ENCODE peak calls at places on chromosome 17, in six cellular contexts. One of them, this sample, is unnamed.

GRCh38 chr17:73696251-73696650 is 52.0 kb upstream of the SDK2 start:
- DNase-seq in stimulated activated CD4-positive, alpha-beta T cell treated with anti-CD3 and anti-CD28 coated beads, TNF-alpha, amount 100 ng/mL, for 1 hour: no peak
- DNase-seq in ascending aorta: no peak
- DNase-seq in cardiac muscle cell: no peak
- DNase-seq in stimulated activated CD8-positive, alpha-beta memory T cell treated with anti-CD3 and anti-CD28 coated beads, Interleukin-2, amount 100 ng/mL, for 1 hour: no peak
- DNase-seq in NCI-H1930: no peak
- DNase-seq in this sample: no peak

GRCh38 chr17:82602986-82603385 is 45.3 kb downstream of the WDR45B start:
- DNase-seq in stimulated activated CD4-positive, alpha-beta T cell treated with anti-CD3 and anti-CD28 coated beads, TNF-alpha, amount 100 ng/mL, for 1 hour: no peak
- DNase-seq in ascending aorta: no peak
- DNase-seq in cardiac muscle cell: no peak
- DNase-seq in stimulated activated CD8-positive, alpha-beta memory T cell treated with anti-CD3 and anti-CD28 coated beads, Interleukin-2, amount 100 ng/mL, for 1 hour: no peak
- DNase-seq in NCI-H1930: no peak
- DNase-seq in this sample: no peak

GRCh38 chr17:48505788-48506187 is 25.0 kb downstream of the HOXB1 start:
- DNase-seq in stimulated activated CD4-positive, alpha-beta T cell treated with anti-CD3 and anti-CD28 coated beads, TNF-alpha, amount 100 ng/mL, for 1 hour: peak; percentile 47
- DNase-seq in ascending aorta: no peak
- DNase-seq in cardiac muscle cell: peak; percentile 64
- DNase-seq in stimulated activated CD8-positive, alpha-beta memory T cell treated with anti-CD3 and anti-CD28 coated beads, Interleukin-2, amount 100 ng/mL, for 1 hour: no peak
- DNase-seq in NCI-H1930: peak; percentile 20
- DNase-seq in this sample: no peak

GRCh38 chr17:3845361-3845753 is 689 bp downstream of the NCBP3 start:
- DNase-seq in stimulated activated CD4-positive, alpha-beta T cell treated with anti-CD3 and anti-CD28 coated beads, TNF-alpha, amount 100 ng/mL, for 1 hour: no peak
- DNase-seq in ascending aorta: no peak
- DNase-seq in cardiac muscle cell: no peak
- DNase-seq in stimulated activated CD8-positive, alpha-beta memory T cell treated with anti-CD3 and anti-CD28 coated beads, Interleukin-2, amount 100 ng/mL, for 1 hour: peak; percentile 6
- DNase-seq in NCI-H1930: no peak
- DNase-seq in this sample: no peak

GRCh38 chr17:41415833-41416335 is 8.5 kb downstream of the KRT37 start:
- DNase-seq in stimulated activated CD4-positive, alpha-beta T cell treated with anti-CD3 and anti-CD28 coated beads, TNF-alpha, amount 100 ng/mL, for 1 hour: no peak
- DNase-seq in ascending aorta: no peak
- DNase-seq in cardiac muscle cell: no peak
- DNase-seq in stimulated activated CD8-positive, alpha-beta memory T cell treated with anti-CD3 and anti-CD28 coated beads, Interleukin-2, amount 100 ng/mL, for 1 hour: no peak
- DNase-seq in NCI-H1930: no peak
- DNase-seq in this sample: no peak

GRCh38 chr17:17096438-17097178 is 54.4 kb downstream of the MPRIP start:
- DNase-seq in stimulated activated CD4-positive, alpha-beta T cell treated with anti-CD3 and anti-CD28 coated beads, TNF-alpha, amount 100 ng/mL, for 1 hour: no peak
- DNase-seq in ascending aorta: no peak
- DNase-seq in cardiac muscle cell: no peak
- DNase-seq in stimulated activated CD8-positive, alpha-beta memory T cell treated with anti-CD3 and anti-CD28 coated beads, Interleukin-2, amount 100 ng/mL, for 1 hour: no peak
- DNase-seq in NCI-H1930: no peak
- DNase-seq in this sample: no peak

GRCh38 chr17:72890711-72891110 is 201.8 kb downstream of the SLC39A11 start:
- DNase-seq in stimulated activated CD4-positive, alpha-beta T cell treated with anti-CD3 and anti-CD28 coated beads, TNF-alpha, amount 100 ng/mL, for 1 hour: no peak
- DNase-seq in ascending aorta: no peak
- DNase-seq in cardiac muscle cell: no peak
- DNase-seq in stimulated activated CD8-positive, alpha-beta memory T cell treated with anti-CD3 and anti-CD28 coated beads, Interleukin-2, amount 100 ng/mL, for 1 hour: no peak
- DNase-seq in NCI-H1930: no peak
- DNase-seq in this sample: peak; percentile 0

GRCh38 chr17:17763136-17763535 is 73.7 kb downstream of the SREBF1 start:
- DNase-seq in stimulated activated CD4-positive, alpha-beta T cell treated with anti-CD3 and anti-CD28 coated beads, TNF-alpha, amount 100 ng/mL, for 1 hour: no peak
- DNase-seq in ascending aorta: no peak
- DNase-seq in cardiac muscle cell: no peak
- DNase-seq in stimulated activated CD8-positive, alpha-beta memory T cell treated with anti-CD3 and anti-CD28 coated beads, Interleukin-2, amount 100 ng/mL, for 1 hour: no peak
- DNase-seq in NCI-H1930: no peak
- DNase-seq in this sample: no peak

GRCh38 chr17:63290784-63291183 is 155.3 kb downstream of the CYB561 start:
- DNase-seq in stimulated activated CD4-positive, alpha-beta T cell treated with anti-CD3 and anti-CD28 coated beads, TNF-alpha, amount 100 ng/mL, for 1 hour: no peak
- DNase-seq in ascending aorta: no peak
- DNase-seq in cardiac muscle cell: no peak
- DNase-seq in stimulated activated CD8-positive, alpha-beta memory T cell treated with anti-CD3 and anti-CD28 coated beads, Interleukin-2, amount 100 ng/mL, for 1 hour: no peak
- DNase-seq in NCI-H1930: no peak
- DNase-seq in this sample: no peak

GRCh38 chr17:82242698-82242976 is 13.8 kb downstream of the SLC16A3 start:
- DNase-seq in stimulated activated CD4-positive, alpha-beta T cell treated with anti-CD3 and anti-CD28 coated beads, TNF-alpha, amount 100 ng/mL, for 1 hour: no peak
- DNase-seq in ascending aorta: no peak
- DNase-seq in cardiac muscle cell: no peak
- DNase-seq in stimulated activated CD8-positive, alpha-beta memory T cell treated with anti-CD3 and anti-CD28 coated beads, Interleukin-2, amount 100 ng/mL, for 1 hour: no peak
- DNase-seq in NCI-H1930: no peak
- DNase-seq in this sample: no peak

GRCh38 chr17:80364091-80364691 is 50.8 kb upstream of the ENDOV start:
- DNase-seq in stimulated activated CD4-positive, alpha-beta T cell treated with anti-CD3 and anti-CD28 coated beads, TNF-alpha, amount 100 ng/mL, for 1 hour: no peak
- DNase-seq in ascending aorta: no peak
- DNase-seq in cardiac muscle cell: peak; percentile 33
- DNase-seq in stimulated activated CD8-positive, alpha-beta memory T cell treated with anti-CD3 and anti-CD28 coated beads, Interleukin-2, amount 100 ng/mL, for 1 hour: no peak
- DNase-seq in NCI-H1930: no peak
- DNase-seq in this sample: no peak

GRCh38 chr17:82231312-82231561 is 2.4 kb downstream of the SLC16A3 start:
- DNase-seq in stimulated activated CD4-positive, alpha-beta T cell treated with anti-CD3 and anti-CD28 coated beads, TNF-alpha, amount 100 ng/mL, for 1 hour: no peak
- DNase-seq in ascending aorta: no peak
- DNase-seq in cardiac muscle cell: no peak
- DNase-seq in stimulated activated CD8-positive, alpha-beta memory T cell treated with anti-CD3 and anti-CD28 coated beads, Interleukin-2, amount 100 ng/mL, for 1 hour: no peak
- DNase-seq in NCI-H1930: no peak
- DNase-seq in this sample: no peak

GRCh38 chr17:80840011-80840410 is 151.6 kb upstream of the CHMP6 start:
- DNase-seq in stimulated activated CD4-positive, alpha-beta T cell treated with anti-CD3 and anti-CD28 coated beads, TNF-alpha, amount 100 ng/mL, for 1 hour: no peak
- DNase-seq in ascending aorta: no peak
- DNase-seq in cardiac muscle cell: no peak
- DNase-seq in stimulated activated CD8-positive, alpha-beta memory T cell treated with anti-CD3 and anti-CD28 coated beads, Interleukin-2, amount 100 ng/mL, for 1 hour: no peak
- DNase-seq in NCI-H1930: no peak
- DNase-seq in this sample: no peak

GRCh38 chr17:40075216-40076100 is 12.7 kb downstream of the THRA start:
- DNase-seq in stimulated activated CD4-positive, alpha-beta T cell treated with anti-CD3 and anti-CD28 coated beads, TNF-alpha, amount 100 ng/mL, for 1 hour: no peak
- DNase-seq in ascending aorta: peak; percentile 94
- DNase-seq in cardiac muscle cell: peak; percentile 78
- DNase-seq in stimulated activated CD8-positive, alpha-beta memory T cell treated with anti-CD3 and anti-CD28 coated beads, Interleukin-2, amount 100 ng/mL, for 1 hour: peak; percentile 48
- DNase-seq in NCI-H1930: no peak
- DNase-seq in this sample: peak; percentile 75

GRCh38 chr17:67258836-67259468 is 14.0 kb upstream of the HELZ start:
- DNase-seq in stimulated activated CD4-positive, alpha-beta T cell treated with anti-CD3 and anti-CD28 coated beads, TNF-alpha, amount 100 ng/mL, for 1 hour: no peak
- DNase-seq in ascending aorta: peak; percentile 65
- DNase-seq in cardiac muscle cell: no peak
- DNase-seq in stimulated activated CD8-positive, alpha-beta memory T cell treated with anti-CD3 and anti-CD28 coated beads, Interleukin-2, amount 100 ng/mL, for 1 hour: no peak
- DNase-seq in NCI-H1930: no peak
- DNase-seq in this sample: no peak

GRCh38 chr17:15510361-15510760 is 42.9 kb upstream of the CDRT4 start:
- DNase-seq in stimulated activated CD4-positive, alpha-beta T cell treated with anti-CD3 and anti-CD28 coated beads, TNF-alpha, amount 100 ng/mL, for 1 hour: no peak
- DNase-seq in ascending aorta: peak; percentile 85
- DNase-seq in cardiac muscle cell: no peak
- DNase-seq in stimulated activated CD8-positive, alpha-beta memory T cell treated with anti-CD3 and anti-CD28 coated beads, Interleukin-2, amount 100 ng/mL, for 1 hour: no peak
- DNase-seq in NCI-H1930: no peak
- DNase-seq in this sample: no peak

GRCh38 chr17:9473716-9474115 is 101.9 kb downstream of the STX8 start:
- DNase-seq in stimulated activated CD4-positive, alpha-beta T cell treated with anti-CD3 and anti-CD28 coated beads, TNF-alpha, amount 100 ng/mL, for 1 hour: no peak
- DNase-seq in ascending aorta: no peak
- DNase-seq in cardiac muscle cell: no peak
- DNase-seq in stimulated activated CD8-positive, alpha-beta memory T cell treated with anti-CD3 and anti-CD28 coated beads, Interleukin-2, amount 100 ng/mL, for 1 hour: no peak
- DNase-seq in NCI-H1930: no peak
- DNase-seq in this sample: no peak

GRCh38 chr17:79501910-79502309 is 108.9 kb downstream of the RBFOX3 start:
- DNase-seq in stimulated activated CD4-positive, alpha-beta T cell treated with anti-CD3 and anti-CD28 coated beads, TNF-alpha, amount 100 ng/mL, for 1 hour: no peak
- DNase-seq in ascending aorta: no peak
- DNase-seq in cardiac muscle cell: no peak
- DNase-seq in stimulated activated CD8-positive, alpha-beta memory T cell treated with anti-CD3 and anti-CD28 coated beads, Interleukin-2, amount 100 ng/mL, for 1 hour: no peak
- DNase-seq in NCI-H1930: no peak
- DNase-seq in this sample: no peak

GRCh38 chr17:78472035-78472905 is 93.8 kb downstream of the PGS1 start:
- DNase-seq in stimulated activated CD4-positive, alpha-beta T cell treated with anti-CD3 and anti-CD28 coated beads, TNF-alpha, amount 100 ng/mL, for 1 hour: no peak
- DNase-seq in ascending aorta: no peak
- DNase-seq in cardiac muscle cell: no peak
- DNase-seq in stimulated activated CD8-positive, alpha-beta memory T cell treated with anti-CD3 and anti-CD28 coated beads, Interleukin-2, amount 100 ng/mL, for 1 hour: no peak
- DNase-seq in NCI-H1930: no peak
- DNase-seq in this sample: no peak

GRCh38 chr17:49931416-49931815 is 37.6 kb upstream of the DLX4 start:
- DNase-seq in stimulated activated CD4-positive, alpha-beta T cell treated with anti-CD3 and anti-CD28 coated beads, TNF-alpha, amount 100 ng/mL, for 1 hour: no peak
- DNase-seq in ascending aorta: no peak
- DNase-seq in cardiac muscle cell: no peak
- DNase-seq in stimulated activated CD8-positive, alpha-beta memory T cell treated with anti-CD3 and anti-CD28 coated beads, Interleukin-2, amount 100 ng/mL, for 1 hour: no peak
- DNase-seq in NCI-H1930: no peak
- DNase-seq in this sample: no peak

GRCh38 chr17:48545022-48545376 is at the start of gene HOXB2:
- DNase-seq in stimulated activated CD4-positive, alpha-beta T cell treated with anti-CD3 and anti-CD28 coated beads, TNF-alpha, amount 100 ng/mL, for 1 hour: no peak
- DNase-seq in ascending aorta: no peak
- DNase-seq in cardiac muscle cell: peak; percentile 67
- DNase-seq in stimulated activated CD8-positive, alpha-beta memory T cell treated with anti-CD3 and anti-CD28 coated beads, Interleukin-2, amount 100 ng/mL, for 1 hour: no peak
- DNase-seq in NCI-H1930: peak; percentile 61
- DNase-seq in this sample: no peak

GRCh38 chr17:75240394-75241142 is 20.8 kb downstream of the GGA3 start:
- DNase-seq in stimulated activated CD4-positive, alpha-beta T cell treated with anti-CD3 and anti-CD28 coated beads, TNF-alpha, amount 100 ng/mL, for 1 hour: no peak
- DNase-seq in ascending aorta: no peak
- DNase-seq in cardiac muscle cell: peak; percentile 44
- DNase-seq in stimulated activated CD8-positive, alpha-beta memory T cell treated with anti-CD3 and anti-CD28 coated beads, Interleukin-2, amount 100 ng/mL, for 1 hour: no peak
- DNase-seq in NCI-H1930: peak; percentile 51
- DNase-seq in this sample: no peak

GRCh38 chr17:17379197-17379991 is 76.2 kb downstream of the NT5M start:
- DNase-seq in stimulated activated CD4-positive, alpha-beta T cell treated with anti-CD3 and anti-CD28 coated beads, TNF-alpha, amount 100 ng/mL, for 1 hour: no peak
- DNase-seq in ascending aorta: no peak
- DNase-seq in cardiac muscle cell: no peak
- DNase-seq in stimulated activated CD8-positive, alpha-beta memory T cell treated with anti-CD3 and anti-CD28 coated beads, Interleukin-2, amount 100 ng/mL, for 1 hour: no peak
- DNase-seq in NCI-H1930: no peak
- DNase-seq in this sample: no peak

GRCh38 chr17:31733326-31733725 is 125.7 kb downstream of the COPRS start:
- DNase-seq in stimulated activated CD4-positive, alpha-beta T cell treated with anti-CD3 and anti-CD28 coated beads, TNF-alpha, amount 100 ng/mL, for 1 hour: no peak
- DNase-seq in ascending aorta: peak; percentile 12
- DNase-seq in cardiac muscle cell: peak; percentile 35
- DNase-seq in stimulated activated CD8-positive, alpha-beta memory T cell treated with anti-CD3 and anti-CD28 coated beads, Interleukin-2, amount 100 ng/mL, for 1 hour: no peak
- DNase-seq in NCI-H1930: no peak
- DNase-seq in this sample: peak; percentile 42

GRCh38 chr17:9004961-9005285 is 16.4 kb upstream of the NTN1 start:
- DNase-seq in stimulated activated CD4-positive, alpha-beta T cell treated with anti-CD3 and anti-CD28 coated beads, TNF-alpha, amount 100 ng/mL, for 1 hour: no peak
- DNase-seq in ascending aorta: peak; percentile 40
- DNase-seq in cardiac muscle cell: no peak
- DNase-seq in stimulated activated CD8-positive, alpha-beta memory T cell treated with anti-CD3 and anti-CD28 coated beads, Interleukin-2, amount 100 ng/mL, for 1 hour: no peak
- DNase-seq in NCI-H1930: no peak
- DNase-seq in this sample: no peak

GRCh38 chr17:40121886-40122465 is at the start of gene MSL1:
- DNase-seq in stimulated activated CD4-positive, alpha-beta T cell treated with anti-CD3 and anti-CD28 coated beads, TNF-alpha, amount 100 ng/mL, for 1 hour: peak; percentile 69
- DNase-seq in ascending aorta: peak; percentile 93
- DNase-seq in cardiac muscle cell: peak; percentile 91
- DNase-seq in stimulated activated CD8-positive, alpha-beta memory T cell treated with anti-CD3 and anti-CD28 coated beads, Interleukin-2, amount 100 ng/mL, for 1 hour: peak; percentile 77
- DNase-seq in NCI-H1930: peak; percentile 48
- DNase-seq in this sample: peak; percentile 98

GRCh38 chr17:28925912-28926365 is 23.1 kb upstream of the DHRS13 start:
- DNase-seq in stimulated activated CD4-positive, alpha-beta T cell treated with anti-CD3 and anti-CD28 coated beads, TNF-alpha, amount 100 ng/mL, for 1 hour: peak; percentile 20
- DNase-seq in ascending aorta: no peak
- DNase-seq in cardiac muscle cell: no peak
- DNase-seq in stimulated activated CD8-positive, alpha-beta memory T cell treated with anti-CD3 and anti-CD28 coated beads, Interleukin-2, amount 100 ng/mL, for 1 hour: no peak
- DNase-seq in NCI-H1930: no peak
- DNase-seq in this sample: no peak

GRCh38 chr17:14214271-14214670 is 22.4 kb downstream of the CDRT15 start:
- DNase-seq in stimulated activated CD4-positive, alpha-beta T cell treated with anti-CD3 and anti-CD28 coated beads, TNF-alpha, amount 100 ng/mL, for 1 hour: no peak
- DNase-seq in ascending aorta: no peak
- DNase-seq in cardiac muscle cell: no peak
- DNase-seq in stimulated activated CD8-positive, alpha-beta memory T cell treated with anti-CD3 and anti-CD28 coated beads, Interleukin-2, amount 100 ng/mL, for 1 hour: no peak
- DNase-seq in NCI-H1930: no peak
- DNase-seq in this sample: no peak

GRCh38 chr17:42879596-42879985 is 21.0 kb upstream of the G6PC1 start:
- DNase-seq in stimulated activated CD4-positive, alpha-beta T cell treated with anti-CD3 and anti-CD28 coated beads, TNF-alpha, amount 100 ng/mL, for 1 hour: no peak
- DNase-seq in ascending aorta: no peak
- DNase-seq in cardiac muscle cell: no peak
- DNase-seq in stimulated activated CD8-positive, alpha-beta memory T cell treated with anti-CD3 and anti-CD28 coated beads, Interleukin-2, amount 100 ng/mL, for 1 hour: no peak
- DNase-seq in NCI-H1930: no peak
- DNase-seq in this sample: no peak

This sample was measured in lower leg skin.